ENCODE peak calls at places on chromosomes 12 and 14, in eight cellular contexts. One of them, this sample, is unnamed.

GRCh38 chr12:45986646-45987338 is 3.6 kb downstream of the SCAF11 start:
- DNase-seq in tibial nerve: no peak
- DNase-seq in endothelial cell: no peak
- DNase-seq in AG10803: no peak
- DNase-seq in CD4-positive, alpha-beta T cell: no peak
- DNase-seq in GM12865: peak
- DNase-seq in B cell: no peak
- DNase-seq in stomach: no peak
- DNase-seq in this sample: no peak

GRCh38 chr12:47085815-47086252 is 6.1 kb upstream of the AMIGO2 start:
- DNase-seq in tibial nerve: no peak
- DNase-seq in stomach: no peak
- DNase-seq in AG10803: peak
- DNase-seq in endothelial cell: no peak
- DNase-seq in GM12865: no peak
- DNase-seq in CD4-positive, alpha-beta T cell: peak
- DNase-seq in B cell: no peak
- DNase-seq in this sample: peak

GRCh38 chr14:69582207-69582606 is 7.5 kb upstream of the CCDC177 start:
- DNase-seq in GM12865: no peak
- DNase-seq in endothelial cell: no peak
- DNase-seq in CD4-positive, alpha-beta T cell: no peak
- DNase-seq in AG10803: no peak
- DNase-seq in stomach: no peak
- DNase-seq in B cell: no peak
- DNase-seq in tibial nerve: no peak
- DNase-seq in this sample: no peak

GRCh38 chr12:20426191-20426590 is 57.9 kb downstream of the PDE3A start:
- DNase-seq in AG10803: peak
- DNase-seq in stomach: no peak
- DNase-seq in tibial nerve: peak
- DNase-seq in GM12865: no peak
- DNase-seq in B cell: no peak
- DNase-seq in CD4-positive, alpha-beta T cell: no peak
- DNase-seq in endothelial cell: no peak
- DNase-seq in this sample: peak

GRCh38 chr12:14952295-14952995 is 9.0 kb downstream of the ARHGDIB start:
- DNase-seq in endothelial cell: no peak
- DNase-seq in GM12865: peak
- DNase-seq in stomach: no peak
- DNase-seq in B cell: no peak
- DNase-seq in CD4-positive, alpha-beta T cell: no peak
- DNase-seq in tibial nerve: no peak
- DNase-seq in AG10803: peak
- DNase-seq in this sample: peak

GRCh38 chr12:1845010-1845409 is 24.6 kb downstream of the LRTM2 start:
- DNase-seq in GM12865: no peak
- DNase-seq in AG10803: no peak
- DNase-seq in B cell: no peak
- DNase-seq in tibial nerve: no peak
- DNase-seq in stomach: no peak
- DNase-seq in endothelial cell: no peak
- DNase-seq in CD4-positive, alpha-beta T cell: no peak
- DNase-seq in this sample: no peak

GRCh38 chr12:62966990-62967506 is 32.1 kb upstream of the PPM1H start:
- DNase-seq in GM12865: no peak
- DNase-seq in stomach: no peak
- DNase-seq in AG10803: no peak
- DNase-seq in endothelial cell: no peak
- DNase-seq in B cell: no peak
- DNase-seq in CD4-positive, alpha-beta T cell: no peak
- DNase-seq in tibial nerve: no peak
- DNase-seq in this sample: no peak

GRCh38 chr14:72558721-72559120 is 335.2 kb downstream of the DPF3 start:
- DNase-seq in B cell: no peak
- DNase-seq in GM12865: no peak
- DNase-seq in endothelial cell: no peak
- DNase-seq in tibial nerve: no peak
- DNase-seq in AG10803: peak
- DNase-seq in CD4-positive, alpha-beta T cell: no peak
- DNase-seq in stomach: no peak
- DNase-seq in this sample: no peak

GRCh38 chr12:6182279-6182898 is 17.8 kb upstream of the CD9 start:
- DNase-seq in endothelial cell: no peak
- DNase-seq in CD4-positive, alpha-beta T cell: no peak
- DNase-seq in tibial nerve: no peak
- DNase-seq in B cell: peak
- DNase-seq in stomach: peak
- DNase-seq in GM12865: no peak
- DNase-seq in AG10803: peak
- DNase-seq in this sample: peak

GRCh38 chr14:37422319-37422718 is 172.7 kb downstream of the FOXA1 start:
- DNase-seq in tibial nerve: no peak
- DNase-seq in B cell: no peak
- DNase-seq in endothelial cell: no peak
- DNase-seq in AG10803: no peak
- DNase-seq in GM12865: no peak
- DNase-seq in stomach: no peak
- DNase-seq in CD4-positive, alpha-beta T cell: no peak
- DNase-seq in this sample: no peak

GRCh38 chr14:72775923-72776554 is 117.9 kb downstream of the DPF3 start:
- DNase-seq in AG10803: no peak
- DNase-seq in B cell: no peak
- DNase-seq in endothelial cell: no peak
- DNase-seq in stomach: no peak
- DNase-seq in CD4-positive, alpha-beta T cell: no peak
- DNase-seq in tibial nerve: no peak
- DNase-seq in GM12865: peak
- DNase-seq in this sample: no peak

GRCh38 chr12:51393676-51394545 is 2.7 kb upstream of the GALNT6 start:
- DNase-seq in GM12865: peak
- DNase-seq in CD4-positive, alpha-beta T cell: peak
- DNase-seq in B cell: no peak
- DNase-seq in AG10803: peak
- DNase-seq in stomach: no peak
- DNase-seq in endothelial cell: no peak
- DNase-seq in tibial nerve: no peak
- DNase-seq in this sample: peak

GRCh38 chr12:48982397-48983080 is 4.4 kb downstream of the WNT1 start:
- DNase-seq in CD4-positive, alpha-beta T cell: no peak
- DNase-seq in stomach: no peak
- DNase-seq in tibial nerve: no peak
- DNase-seq in B cell: no peak
- DNase-seq in AG10803: no peak
- DNase-seq in GM12865: no peak
- DNase-seq in endothelial cell: no peak
- DNase-seq in this sample: no peak

GRCh38 chr12:12748051-12748450 is 30.9 kb downstream of the CDKN1B start:
- DNase-seq in AG10803: no peak
- DNase-seq in CD4-positive, alpha-beta T cell: no peak
- DNase-seq in stomach: no peak
- DNase-seq in B cell: no peak
- DNase-seq in endothelial cell: no peak
- DNase-seq in tibial nerve: no peak
- DNase-seq in GM12865: no peak
- DNase-seq in this sample: no peak

DNA sequence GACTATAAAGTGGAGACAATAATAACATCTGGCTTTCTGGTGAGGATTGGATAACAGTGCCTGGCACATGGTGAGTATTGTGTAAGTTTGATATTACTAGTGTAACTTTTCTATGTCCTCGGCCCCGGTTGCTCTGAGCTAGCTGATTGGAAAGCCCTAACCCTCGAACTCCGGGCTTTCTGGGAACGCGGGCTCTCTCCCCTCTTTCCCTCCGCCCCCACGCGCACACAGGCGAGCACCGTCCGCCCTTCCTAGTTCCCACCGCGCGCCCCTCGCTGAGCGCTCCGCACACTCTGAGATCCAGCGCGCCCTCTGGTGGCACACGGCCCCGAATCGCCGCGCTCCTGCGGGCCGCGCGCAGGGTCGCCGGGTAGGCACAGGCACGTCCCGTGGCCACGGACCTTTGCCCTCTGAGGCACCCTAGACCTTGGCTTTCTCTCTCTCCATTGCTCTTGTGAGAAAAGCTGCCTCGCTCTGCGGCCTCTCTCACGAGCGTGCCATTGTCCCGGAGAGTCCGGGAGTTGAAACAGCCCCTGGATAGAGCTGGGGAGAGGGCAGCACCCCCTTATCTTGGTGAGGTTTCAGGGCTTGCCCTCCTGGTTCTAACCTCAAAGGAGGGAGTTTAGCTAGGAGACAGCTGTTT is 23.2 kb upstream of the ESRRB start:
- DNase-seq in endothelial cell: peak
- DNase-seq in stomach: peak
- DNase-seq in GM12865: peak
- DNase-seq in tibial nerve: peak
- DNase-seq in CD4-positive, alpha-beta T cell: peak
- DNase-seq in AG10803: peak
- DNase-seq in B cell: peak
- DNase-seq in this sample: peak
- TF ChIP-seq CTCF in endothelial cell: peak
- TF ChIP-seq CTCF in stomach: peak
- TF ChIP-seq CTCF in GM12865: peak
- TF ChIP-seq CTCF in tibial nerve: peak
- TF ChIP-seq CTCF in CD4-positive, alpha-beta T cell: peak
- TF ChIP-seq CTCF in AG10803: peak
- TF ChIP-seq CTCF in B cell: peak
- TF ChIP-seq CTCF in this sample: peak

DNA sequence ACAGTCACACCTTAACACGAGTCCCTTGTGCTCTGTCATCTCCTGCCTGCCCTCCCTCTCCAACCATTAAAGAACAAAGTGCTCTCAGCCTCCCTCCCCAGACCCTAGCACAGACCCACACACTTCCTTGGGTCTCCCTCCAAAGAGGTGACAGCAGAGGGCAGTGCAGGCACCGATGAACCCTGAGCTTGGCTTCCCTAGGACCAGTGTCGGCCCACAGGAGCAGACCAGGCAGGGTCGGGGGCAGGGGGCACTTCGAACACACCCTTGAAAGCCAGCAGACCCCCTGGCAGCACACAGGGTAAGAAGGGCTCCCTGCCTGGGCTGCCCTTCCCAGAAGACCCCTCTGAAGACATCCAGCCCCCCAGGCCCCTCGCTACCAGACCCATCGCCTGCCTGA is 7.0 kb downstream of the CDK2AP1 start:
- DNase-seq in endothelial cell: peak
- DNase-seq in AG10803: no peak
- DNase-seq in CD4-positive, alpha-beta T cell: no peak
- DNase-seq in tibial nerve: no peak
- DNase-seq in stomach: no peak
- DNase-seq in GM12865: peak
- DNase-seq in B cell: no peak
- DNase-seq in this sample: no peak
- TF ChIP-seq CTCF in endothelial cell: no peak
- TF ChIP-seq CTCF in AG10803: no peak
- TF ChIP-seq CTCF in CD4-positive, alpha-beta T cell: no peak
- TF ChIP-seq CTCF in tibial nerve: no peak
- TF ChIP-seq CTCF in stomach: no peak
- TF ChIP-seq CTCF in GM12865: peak
- TF ChIP-seq CTCF in B cell: no peak
- TF ChIP-seq CTCF in this sample: peak

GRCh38 chr12:122873540-122873939 is 22.4 kb downstream of the VPS37B start:
- DNase-seq in CD4-positive, alpha-beta T cell: no peak
- DNase-seq in stomach: peak
- DNase-seq in endothelial cell: no peak
- DNase-seq in GM12865: no peak
- DNase-seq in B cell: no peak
- DNase-seq in AG10803: no peak
- DNase-seq in tibial nerve: no peak
- DNase-seq in this sample: no peak

GRCh38 chr12:122874081-122874480 is 21.8 kb downstream of the VPS37B start:
- DNase-seq in tibial nerve: no peak
- DNase-seq in B cell: no peak
- DNase-seq in endothelial cell: no peak
- DNase-seq in GM12865: no peak
- DNase-seq in CD4-positive, alpha-beta T cell: peak
- DNase-seq in stomach: peak
- DNase-seq in AG10803: no peak
- DNase-seq in this sample: no peak

GRCh38 chr12:122871851-122872785 is 23.8 kb downstream of the VPS37B start:
- DNase-seq in CD4-positive, alpha-beta T cell: no peak
- DNase-seq in AG10803: peak
- DNase-seq in stomach: peak
- DNase-seq in B cell: peak
- DNase-seq in endothelial cell: no peak
- DNase-seq in GM12865: peak
- DNase-seq in tibial nerve: peak
- DNase-seq in this sample: peak

GRCh38 chr12:122870867-122871664 is 24.9 kb downstream of the VPS37B start:
- DNase-seq in B cell: peak
- DNase-seq in GM12865: no peak
- DNase-seq in endothelial cell: no peak
- DNase-seq in CD4-positive, alpha-beta T cell: no peak
- DNase-seq in tibial nerve: no peak
- DNase-seq in AG10803: peak
- DNase-seq in stomach: peak
- DNase-seq in this sample: peak

DNA sequence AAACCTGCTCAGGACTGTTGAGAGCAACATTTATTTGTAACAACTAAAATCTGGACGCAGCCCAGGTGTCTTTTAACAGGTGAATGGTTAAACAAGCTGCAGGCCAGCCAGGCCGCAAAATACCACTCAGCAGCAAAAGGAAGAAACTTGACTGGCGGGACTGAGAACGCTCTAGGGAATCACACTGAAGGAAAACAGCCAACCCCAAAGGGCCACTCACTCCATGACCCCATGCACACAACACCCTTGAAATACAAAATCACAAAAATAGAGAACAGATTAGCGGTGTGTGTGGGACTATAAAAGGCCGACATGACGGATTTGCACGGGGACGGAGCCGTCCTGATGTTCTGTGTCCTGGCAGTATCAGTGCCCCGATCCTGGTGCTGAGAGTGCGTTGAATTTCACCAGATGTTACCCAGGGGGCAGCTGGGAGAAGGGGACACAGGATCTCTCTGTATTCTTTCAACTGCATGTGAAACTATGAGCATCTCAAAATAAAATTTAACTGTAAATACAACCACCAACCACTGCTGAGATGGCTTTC is 23.0 kb downstream of the VPS37B start:
- DNase-seq in endothelial cell: no peak
- DNase-seq in B cell: no peak
- DNase-seq in stomach: peak
- DNase-seq in GM12865: no peak
- DNase-seq in tibial nerve: no peak
- DNase-seq in CD4-positive, alpha-beta T cell: no peak
- DNase-seq in AG10803: no peak
- DNase-seq in this sample: no peak
- TF ChIP-seq CTCF in endothelial cell: no peak
- TF ChIP-seq CTCF in B cell: no peak
- TF ChIP-seq CTCF in stomach: no peak
- TF ChIP-seq CTCF in GM12865: no peak
- TF ChIP-seq CTCF in tibial nerve: no peak
- TF ChIP-seq CTCF in CD4-positive, alpha-beta T cell: no peak
- TF ChIP-seq CTCF in AG10803: no peak
- TF ChIP-seq CTCF in this sample: no peak

GRCh38 chr12:7995266-7995963 is 37.1 kb upstream of the FOXJ2 start:
- DNase-seq in CD4-positive, alpha-beta T cell: peak
- DNase-seq in B cell: peak
- DNase-seq in endothelial cell: peak
- DNase-seq in stomach: peak
- DNase-seq in AG10803: peak
- DNase-seq in tibial nerve: peak
- DNase-seq in GM12865: peak
- DNase-seq in this sample: peak
- TF ChIP-seq CTCF in CD4-positive, alpha-beta T cell: peak
- TF ChIP-seq CTCF in B cell: peak
- TF ChIP-seq CTCF in endothelial cell: peak
- TF ChIP-seq CTCF in stomach: peak
- TF ChIP-seq CTCF in AG10803: peak
- TF ChIP-seq CTCF in tibial nerve: peak
- TF ChIP-seq CTCF in GM12865: peak
- TF ChIP-seq CTCF in this sample: peak